ENCODE peak calls at places on chromosomes 6 and 20, in seven cellular contexts. C, G, D, J, F, Z and K are unnamed samples.

GRCh38 chr6:71333700-71334099 is 45.1 kb downstream of the OGFRL1 start:
- DNase-seq in C (no peak), G (no peak), D (no peak), J (no peak), F (no peak), Z (no peak), K (no peak)

GRCh38 chr6:46015119-46015968 is at the start of gene CLIC5:
- DNase-seq in C (no peak), G (peak; percentile 36), D (peak; percentile 79), J (peak; percentile 81), F (no peak), Z (peak; percentile 38), K (peak; percentile 40)

GRCh38 chr20:24573557-24573956 is 104.1 kb downstream of the SYNDIG1 start:
- DNase-seq in C (no peak), G (no peak), D (no peak), J (no peak), F (no peak), Z (no peak), K (no peak)

GRCh38 chr6:127291495-127291894 is 24.8 kb downstream of the RNF146 start:
- DNase-seq in C (no peak), G (no peak), D (no peak), J (no peak), F (no peak), Z (no peak), K (no peak)

GRCh38 chr6:114096553-114097172 is 125.7 kb upstream of the HDAC2 start:
- DNase-seq in C (peak; percentile 49), G (peak; percentile 1), D (no peak), J (peak; percentile 77), F (no peak), Z (no peak), K (peak; percentile 8)

GRCh38 chr6:141261016-141261671 is 871.6 kb upstream of the GJE1 start:
- DNase-seq in C (no peak), G (no peak), D (peak; percentile 64), J (no peak), F (no peak), Z (peak; percentile 29), K (no peak)

GRCh38 chr6:135833806-135834205 is 17.7 kb upstream of the PDE7B start:
- DNase-seq in C (no peak), G (no peak), D (no peak), J (no peak), F (no peak), Z (no peak), K (no peak)

GRCh38 chr6:44297063-44298038 is 15.8 kb downstream of the AARS2 start:
- DNase-seq in C (no peak), G (peak; percentile 29), D (peak; percentile 80), J (peak; percentile 84), F (no peak), Z (peak; percentile 39), K (peak; percentile 43)

GRCh38 chr6:109793793-109794192 is 102.7 kb downstream of the FIG4 start:
- DNase-seq in C (no peak), G (no peak), D (no peak), J (peak; percentile 10), F (no peak), Z (no peak), K (no peak)

GRCh38 chr20:32390999-32391398 is 32.9 kb downstream of the ASXL1 start:
- DNase-seq in C (no peak), G (no peak), D (no peak), J (no peak), F (no peak), Z (no peak), K (no peak)

GRCh38 chr6:98944598-98945011 is 3.1 kb downstream of the FBXL4 start:
- DNase-seq in C (no peak), G (no peak), D (no peak), J (no peak), F (no peak), Z (no peak), K (no peak)

DNA sequence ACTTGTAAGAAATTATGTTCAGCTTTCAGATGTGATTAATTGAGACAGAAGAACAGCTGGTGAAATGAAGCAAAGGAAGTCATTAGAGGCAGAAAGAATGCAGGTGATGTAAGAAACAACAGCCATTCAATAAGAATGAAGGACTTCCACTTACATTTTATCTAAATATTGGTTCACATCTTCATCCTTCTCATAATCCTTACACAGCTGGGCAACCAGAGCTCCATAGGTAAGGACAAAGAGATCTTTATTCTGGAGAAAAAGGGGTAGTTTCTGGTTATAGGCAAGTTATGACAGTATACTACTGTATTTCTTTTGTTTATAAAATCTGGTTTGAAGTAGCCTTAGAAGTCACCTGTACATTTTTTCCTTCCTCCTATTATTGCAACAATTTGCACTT is 2.3 kb downstream of the TRAPPC3L start:
- DNase-seq in C (no peak), G (no peak), D (no peak), J (no peak), F (no peak), Z (no peak), K (no peak)
- H3K27ac ChIP-seq in C (no peak overlapping the region), G (no peak overlapping the region), D (no peak overlapping the region), J (no peak overlapping the region), F (no peak overlapping the region), Z (no peak overlapping the region), K (no peak overlapping the region)

GRCh38 chr6:2221724-2222274 is 23.6 kb downstream of the GMDS start:
- DNase-seq in C (no peak), G (no peak), D (no peak), J (no peak), F (no peak), Z (no peak), K (no peak)
- H3K4me3 ChIP-seq in C (no peak overlapping the region), G (peak overlapping the region; percentile 47), D (peak overlapping the region; percentile 28), J (no peak overlapping the region), F (peak overlapping the region; percentile 32), Z (peak overlapping the region; percentile 25), K (peak overlapping the region; percentile 13)

DNA sequence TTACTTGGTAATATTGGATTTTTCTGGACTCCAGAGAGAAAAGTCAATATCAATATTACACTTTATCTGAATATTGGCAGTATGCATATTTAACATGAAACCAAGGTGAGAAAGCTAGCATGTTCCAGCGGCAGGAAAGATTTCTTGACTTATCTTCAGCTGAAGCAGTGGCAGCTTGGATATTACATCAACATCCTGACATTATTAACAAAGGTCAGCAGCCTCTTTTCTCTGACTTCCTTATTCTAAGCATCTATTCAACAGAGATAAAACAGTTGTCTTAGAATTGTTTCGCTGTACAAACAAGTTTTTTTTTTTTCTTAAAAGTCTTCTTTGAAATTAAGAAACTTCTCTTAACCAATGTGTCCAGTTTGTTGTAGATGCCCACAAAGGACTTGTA is 11.8 kb downstream of the DCBLD1 start:
- DNase-seq in C (no peak), G (no peak), D (no peak), J (no peak), F (no peak), Z (no peak), K (no peak)
- H3K4me1 ChIP-seq in C (no peaks in the 10 kb centered on the region), G (no peaks in the 10 kb centered on the region), D (no peaks in the 10 kb centered on the region), J (no peaks in the 10 kb centered on the region), F (no peaks in the 10 kb centered on the region), Z (peaks cover 14% of the 10 kb centered on the region), K (peaks cover 3% of the 10 kb centered on the region)

GRCh38 chr6:170278743-170279094 is 12.2 kb downstream of the DLL1 start:
- DNase-seq in C (peak; percentile 21), G (no peak), D (no peak), J (no peak), F (no peak), Z (no peak), K (no peak)

GRCh38 chr6:170273681-170274080 is 17.2 kb downstream of the DLL1 start:
- DNase-seq in C (no peak), G (no peak), D (no peak), J (no peak), F (no peak), Z (no peak), K (no peak)

GRCh38 chr6:170274713-170275560 is 15.9 kb downstream of the DLL1 start:
- DNase-seq in C (no peak), G (no peak), D (peak; percentile 55), J (no peak), F (no peak), Z (no peak), K (no peak)

GRCh38 chr6:170277893-170278742 is 12.8 kb downstream of the DLL1 start:
- DNase-seq in C (peak; percentile 4), G (no peak), D (no peak), J (no peak), F (no peak), Z (no peak), K (no peak)

GRCh38 chr6:170276369-170277057 is 14.4 kb downstream of the DLL1 start:
- DNase-seq in C (no peak), G (no peak), D (peak; percentile 86), J (no peak), F (no peak), Z (peak; percentile 44), K (no peak)
- H3K27ac ChIP-seq in C (no peak overlapping the region), G (no peak overlapping the region), D (no peak overlapping the region), J (no peak overlapping the region), F (no peak overlapping the region), Z (peak overlapping the region; percentile 26), K (no peak overlapping the region)

DNA sequence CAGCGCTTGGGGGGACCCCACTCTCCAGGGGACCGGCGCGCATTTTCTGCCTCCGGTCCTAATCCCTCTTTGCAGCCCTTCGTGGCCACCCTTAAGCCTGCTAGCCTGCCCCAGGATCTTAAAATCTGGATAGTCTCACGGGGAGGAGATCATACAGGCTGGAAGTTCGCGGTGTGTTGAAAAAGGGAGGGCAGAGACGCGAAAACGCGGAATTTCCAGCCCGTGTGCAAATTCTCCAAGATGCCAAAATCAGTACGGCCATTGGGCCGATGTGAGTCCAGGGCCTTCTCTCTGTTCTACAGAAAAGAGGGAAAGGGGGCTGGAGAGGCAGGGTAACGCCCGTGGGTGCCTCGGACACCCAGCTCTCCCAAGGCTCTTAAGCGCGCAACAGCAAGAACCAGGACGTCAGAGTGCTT is 9.4 kb downstream of the NR2E1 start:
- DNase-seq in C (no peak), G (no peak), D (no peak), J (no peak), F (no peak), Z (no peak), K (no peak)
- H3K4me3 ChIP-seq in C (no peak overlapping the region), G (no peak overlapping the region), D (no peak overlapping the region), J (peak overlapping the region; percentile 11), F (no peak overlapping the region), Z (peak overlapping the region; percentile 22), K (no peak overlapping the region)

GRCh38 chr20:1373614-1374013 is 19.2 kb downstream of the FKBP1A start:
- DNase-seq in C (no peak), G (no peak), D (no peak), J (no peak), F (no peak), Z (no peak), K (no peak)

GRCh38 chr20:1373036-1373435 is 19.8 kb downstream of the FKBP1A start:
- DNase-seq in C (no peak), G (no peak), D (no peak), J (no peak), F (no peak), Z (no peak), K (no peak)

GRCh38 chr20:1375515-1375914 is 17.3 kb downstream of the FKBP1A start:
- DNase-seq in C (no peak), G (no peak), D (no peak), J (no peak), F (no peak), Z (no peak), K (no peak)

GRCh38 chr20:1376007-1376406 is 16.8 kb downstream of the FKBP1A start:
- DNase-seq in C (no peak), G (no peak), D (no peak), J (no peak), F (no peak), Z (no peak), K (no peak)

GRCh38 chr20:1374246-1374645 is 18.6 kb downstream of the FKBP1A start:
- DNase-seq in C (no peak), G (no peak), D (no peak), J (no peak), F (no peak), Z (no peak), K (no peak)
- H3K4me1 ChIP-seq in C (peaks cover 23% of the 10 kb centered on the region), G (peaks cover 32% of the 10 kb centered on the region), D (no peaks in the 10 kb centered on the region), J (peaks cover 3% of the 10 kb centered on the region), F (peaks cover 2% of the 10 kb centered on the region), Z (peaks cover 41% of the 10 kb centered on the region), K (peaks cover 36% of the 10 kb centered on the region)